ENCODE peak calls at places on chromosomes 4 and X, in six cellular contexts. One of them, this sample, is unnamed.

GRCh38 chrX:135086197-135086854 is 34.0 kb downstream of the ETDB start:
- DNase-seq in mesenchymal stem cell: peak; percentile 57
- DNase-seq in psoas muscle: no peak
- DNase-seq in heart right ventricle: no peak
- DNase-seq in upper lobe of left lung: no peak
- DNase-seq in fibroblast of the aortic adventitia: peak; percentile 77
- DNase-seq in this sample: peak; percentile 82

GRCh38 chrX:153381684-153382532 is 19.2 kb downstream of the PNMA6E start:
- DNase-seq in fibroblast of the aortic adventitia: peak; percentile 90
- DNase-seq in upper lobe of left lung: no peak
- DNase-seq in heart right ventricle: no peak
- DNase-seq in psoas muscle: no peak
- DNase-seq in mesenchymal stem cell: peak; percentile 90
- DNase-seq in this sample: no peak

GRCh38 chr4:8439168-8439567 is 1.4 kb downstream of the ACOX3 start:
- DNase-seq in fibroblast of the aortic adventitia: peak; percentile 9
- DNase-seq in heart right ventricle: no peak
- DNase-seq in upper lobe of left lung: no peak
- DNase-seq in psoas muscle: no peak
- DNase-seq in mesenchymal stem cell: peak; percentile 60
- DNase-seq in this sample: peak; percentile 54

GRCh38 chrX:152949114-152949513 is 44.8 kb downstream of the PNMA5 start:
- DNase-seq in psoas muscle: no peak
- DNase-seq in upper lobe of left lung: no peak
- DNase-seq in mesenchymal stem cell: no peak
- DNase-seq in heart right ventricle: no peak
- DNase-seq in fibroblast of the aortic adventitia: no peak
- DNase-seq in this sample: no peak

GRCh38 chr4:174423257-174423944 is 98.9 kb downstream of the HPGD start:
- DNase-seq in heart right ventricle: no peak
- DNase-seq in psoas muscle: peak; percentile 15
- DNase-seq in upper lobe of left lung: no peak
- DNase-seq in mesenchymal stem cell: peak; percentile 83
- DNase-seq in fibroblast of the aortic adventitia: peak; percentile 76
- DNase-seq in this sample: peak; percentile 99

GRCh38 chr4:48439988-48440387 is 43.2 kb upstream of the SLC10A4 start:
- DNase-seq in fibroblast of the aortic adventitia: peak; percentile 34
- DNase-seq in heart right ventricle: no peak
- DNase-seq in mesenchymal stem cell: no peak
- DNase-seq in upper lobe of left lung: no peak
- DNase-seq in psoas muscle: no peak
- DNase-seq in this sample: no peak

GRCh38 chr4:107120661-107121060 is 84.5 kb upstream of the DKK2 start:
- DNase-seq in psoas muscle: no peak
- DNase-seq in fibroblast of the aortic adventitia: no peak
- DNase-seq in mesenchymal stem cell: no peak
- DNase-seq in heart right ventricle: no peak
- DNase-seq in upper lobe of left lung: no peak
- DNase-seq in this sample: no peak

GRCh38 chrX:2474280-2474962 is 26.4 kb downstream of the DHRSX start:
- DNase-seq in mesenchymal stem cell: no peak
- DNase-seq in heart right ventricle: no peak
- DNase-seq in fibroblast of the aortic adventitia: no peak
- DNase-seq in psoas muscle: no peak
- DNase-seq in upper lobe of left lung: no peak
- DNase-seq in this sample: no peak

GRCh38 chr4:106063009-106063408 is 167.7 kb downstream of the NPNT start:
- DNase-seq in fibroblast of the aortic adventitia: peak; percentile 62
- DNase-seq in heart right ventricle: no peak
- DNase-seq in mesenchymal stem cell: no peak
- DNase-seq in psoas muscle: no peak
- DNase-seq in upper lobe of left lung: no peak
- DNase-seq in this sample: peak; percentile 24

GRCh38 chr4:71235321-71236206 is 103.3 kb upstream of the SLC4A4 start:
- DNase-seq in psoas muscle: no peak
- DNase-seq in mesenchymal stem cell: no peak
- DNase-seq in heart right ventricle: no peak
- DNase-seq in upper lobe of left lung: no peak
- DNase-seq in fibroblast of the aortic adventitia: no peak
- DNase-seq in this sample: no peak

GRCh38 chr4:38177792-38178665 is 217.8 kb downstream of the PTTG2 start:
- DNase-seq in upper lobe of left lung: peak; percentile 90
- DNase-seq in heart right ventricle: peak; percentile 78
- DNase-seq in psoas muscle: peak; percentile 77
- DNase-seq in mesenchymal stem cell: no peak
- DNase-seq in fibroblast of the aortic adventitia: peak; percentile 84
- DNase-seq in this sample: no peak

GRCh38 chrX:10156199-10157031 is at the start of gene CLCN4:
- DNase-seq in psoas muscle: peak; percentile 74
- DNase-seq in heart right ventricle: peak; percentile 71
- DNase-seq in upper lobe of left lung: peak; percentile 89
- DNase-seq in fibroblast of the aortic adventitia: peak; percentile 72
- DNase-seq in mesenchymal stem cell: peak; percentile 56
- DNase-seq in this sample: no peak

GRCh38 chr4:81032174-81032551 is 1.7 kb downstream of the BMP3 start:
- DNase-seq in fibroblast of the aortic adventitia: no peak
- DNase-seq in mesenchymal stem cell: no peak
- DNase-seq in upper lobe of left lung: no peak
- DNase-seq in heart right ventricle: no peak
- DNase-seq in psoas muscle: no peak
- DNase-seq in this sample: no peak

GRCh38 chr4:177127658-177128057 is 182.0 kb upstream of the NEIL3 start:
- DNase-seq in upper lobe of left lung: no peak
- DNase-seq in fibroblast of the aortic adventitia: no peak
- DNase-seq in heart right ventricle: no peak
- DNase-seq in psoas muscle: no peak
- DNase-seq in mesenchymal stem cell: no peak
- DNase-seq in this sample: peak; percentile 72

GRCh38 chr4:3636628-3637320 is 104.6 kb upstream of the LRPAP1 start:
- DNase-seq in fibroblast of the aortic adventitia: no peak
- DNase-seq in upper lobe of left lung: peak; percentile 20
- DNase-seq in psoas muscle: no peak
- DNase-seq in mesenchymal stem cell: no peak
- DNase-seq in heart right ventricle: no peak
- DNase-seq in this sample: no peak

GRCh38 chr4:14084598-14084997 is 457.1 kb upstream of the BOD1L1 start:
- DNase-seq in mesenchymal stem cell: no peak
- DNase-seq in heart right ventricle: no peak
- DNase-seq in psoas muscle: no peak
- DNase-seq in fibroblast of the aortic adventitia: no peak
- DNase-seq in upper lobe of left lung: no peak
- DNase-seq in this sample: no peak

GRCh38 chr4:110400071-110400470 is 75.9 kb upstream of the ENPEP start:
- DNase-seq in psoas muscle: no peak
- DNase-seq in upper lobe of left lung: no peak
- DNase-seq in mesenchymal stem cell: no peak
- DNase-seq in fibroblast of the aortic adventitia: no peak
- DNase-seq in heart right ventricle: no peak
- DNase-seq in this sample: no peak

GRCh38 chr4:2045518-2045951 is 13.6 kb upstream of the NAT8L start:
- DNase-seq in heart right ventricle: no peak
- DNase-seq in mesenchymal stem cell: no peak
- DNase-seq in psoas muscle: peak; percentile 54
- DNase-seq in upper lobe of left lung: no peak
- DNase-seq in fibroblast of the aortic adventitia: no peak
- DNase-seq in this sample: no peak

GRCh38 chr4:83128235-83128929 is 13.9 kb upstream of the PLAC8 start:
- DNase-seq in mesenchymal stem cell: peak; percentile 87
- DNase-seq in fibroblast of the aortic adventitia: peak; percentile 81
- DNase-seq in heart right ventricle: no peak
- DNase-seq in upper lobe of left lung: no peak
- DNase-seq in psoas muscle: no peak
- DNase-seq in this sample: peak; percentile 89

GRCh38 chr4:188110036-188110435 is 633 bp upstream of the TRIML2 start:
- DNase-seq in fibroblast of the aortic adventitia: no peak
- DNase-seq in heart right ventricle: no peak
- DNase-seq in psoas muscle: no peak
- DNase-seq in upper lobe of left lung: no peak
- DNase-seq in mesenchymal stem cell: no peak
- DNase-seq in this sample: no peak
- H3K4me3 ChIP-seq in fibroblast of the aortic adventitia: no peak overlapping the region
- H3K4me3 ChIP-seq in heart right ventricle: no peak overlapping the region
- H3K4me3 ChIP-seq in psoas muscle: no peak overlapping the region
- H3K4me3 ChIP-seq in upper lobe of left lung: no peak overlapping the region
- H3K4me3 ChIP-seq in mesenchymal stem cell: no peak overlapping the region
- H3K4me3 ChIP-seq in this sample: no peak overlapping the region

GRCh38 chr4:153267013-153267412 is 62.8 kb downstream of the TRIM2 start:
- DNase-seq in upper lobe of left lung: no peak
- DNase-seq in psoas muscle: no peak
- DNase-seq in heart right ventricle: no peak
- DNase-seq in mesenchymal stem cell: peak; percentile 82
- DNase-seq in fibroblast of the aortic adventitia: no peak
- DNase-seq in this sample: no peak

GRCh38 chr4:153267915-153268694 is 63.9 kb downstream of the TRIM2 start:
- DNase-seq in fibroblast of the aortic adventitia: no peak
- DNase-seq in upper lobe of left lung: no peak
- DNase-seq in heart right ventricle: no peak
- DNase-seq in psoas muscle: no peak
- DNase-seq in mesenchymal stem cell: no peak
- DNase-seq in this sample: no peak

GRCh38 chr4:153270361-153270760 is 66.1 kb downstream of the TRIM2 start:
- DNase-seq in fibroblast of the aortic adventitia: no peak
- DNase-seq in upper lobe of left lung: no peak
- DNase-seq in heart right ventricle: no peak
- DNase-seq in mesenchymal stem cell: no peak
- DNase-seq in psoas muscle: no peak
- DNase-seq in this sample: no peak

GRCh38 chr4:153271820-153272219 is 67.6 kb downstream of the TRIM2 start:
- DNase-seq in heart right ventricle: no peak
- DNase-seq in psoas muscle: no peak
- DNase-seq in upper lobe of left lung: no peak
- DNase-seq in fibroblast of the aortic adventitia: no peak
- DNase-seq in mesenchymal stem cell: no peak
- DNase-seq in this sample: no peak

DNA sequence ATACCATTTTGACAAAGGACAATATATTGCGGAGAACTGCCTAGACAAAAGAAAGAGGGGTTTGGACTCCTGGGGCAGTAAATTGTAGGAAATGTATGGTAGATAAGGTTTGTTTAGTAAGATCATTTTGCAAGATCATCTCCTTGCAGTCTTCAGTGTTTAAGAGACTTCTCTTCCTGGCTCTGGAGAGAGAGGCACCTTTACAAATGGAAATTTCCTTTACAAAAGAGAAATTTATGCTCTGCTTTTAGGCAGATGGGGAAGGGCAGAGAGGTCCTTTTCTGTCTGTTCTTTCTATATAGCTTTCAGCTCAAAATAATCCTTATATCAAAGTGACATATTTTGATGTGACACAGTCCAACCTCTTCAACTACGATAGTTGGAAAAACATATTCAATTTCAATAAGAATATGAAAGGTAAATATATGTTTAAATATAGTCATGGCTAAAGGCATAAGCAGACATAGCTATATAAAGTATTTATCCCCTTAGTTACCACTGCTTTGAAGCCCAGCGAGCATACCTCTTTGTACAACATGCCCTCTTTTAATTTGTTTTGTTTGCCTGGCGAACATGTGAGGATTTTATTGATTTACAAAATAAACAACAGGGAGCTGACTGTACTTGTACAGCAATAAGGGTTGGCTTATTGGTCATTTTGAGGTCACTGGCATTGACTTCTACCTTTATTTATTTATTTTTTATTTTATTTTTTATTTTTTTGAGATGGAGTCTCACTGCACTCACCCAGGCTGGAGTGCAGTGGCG is 65.2 kb downstream of the TRIM2 start:
- DNase-seq in mesenchymal stem cell: no peak
- DNase-seq in fibroblast of the aortic adventitia: no peak
- DNase-seq in psoas muscle: no peak
- DNase-seq in heart right ventricle: no peak
- DNase-seq in upper lobe of left lung: no peak
- DNase-seq in this sample: no peak
- H3K4me3 ChIP-seq in mesenchymal stem cell: no peak overlapping the region
- H3K4me3 ChIP-seq in fibroblast of the aortic adventitia: no peak overlapping the region
- H3K4me3 ChIP-seq in psoas muscle: no peak overlapping the region
- H3K4me3 ChIP-seq in heart right ventricle: no peak overlapping the region
- H3K4me3 ChIP-seq in upper lobe of left lung: no peak overlapping the region
- H3K4me3 ChIP-seq in this sample: no peak overlapping the region

DNA sequence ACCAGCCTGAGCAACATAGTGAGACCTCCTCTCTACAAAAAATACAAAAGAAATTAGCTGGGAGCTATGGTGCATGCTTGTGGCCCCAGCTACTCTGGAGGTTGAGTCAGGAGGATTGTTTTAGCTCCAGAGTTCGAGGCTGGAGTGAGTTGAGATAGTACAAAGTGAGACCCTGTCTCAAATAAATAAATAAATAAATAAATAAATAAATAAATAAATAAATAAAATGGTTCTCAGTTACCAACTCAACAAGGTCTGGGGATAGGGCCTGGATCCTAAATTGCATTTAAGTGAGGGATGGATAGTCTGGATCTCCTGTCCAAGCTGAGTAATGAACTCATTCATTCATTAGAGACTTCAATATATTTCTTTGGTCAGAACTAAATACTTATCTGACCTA is 115.7 kb upstream of the IL1RAPL2 start:
- DNase-seq in heart right ventricle: no peak
- DNase-seq in mesenchymal stem cell: no peak
- DNase-seq in fibroblast of the aortic adventitia: no peak
- DNase-seq in upper lobe of left lung: no peak
- DNase-seq in psoas muscle: no peak
- DNase-seq in this sample: no peak
- H3K4me3 ChIP-seq in heart right ventricle: no peak overlapping the region
- H3K4me3 ChIP-seq in mesenchymal stem cell: no peak overlapping the region
- H3K4me3 ChIP-seq in fibroblast of the aortic adventitia: no peak overlapping the region
- H3K4me3 ChIP-seq in upper lobe of left lung: no peak overlapping the region
- H3K4me3 ChIP-seq in psoas muscle: no peak overlapping the region
- H3K4me3 ChIP-seq in this sample: no peak overlapping the region

GRCh38 chr4:186033027-186033426 is 35.9 kb upstream of the TLR3 start:
- DNase-seq in mesenchymal stem cell: no peak
- DNase-seq in heart right ventricle: no peak
- DNase-seq in upper lobe of left lung: no peak
- DNase-seq in psoas muscle: no peak
- DNase-seq in fibroblast of the aortic adventitia: no peak
- DNase-seq in this sample: no peak

GRCh38 chr4:186039697-186040096 is 29.3 kb upstream of the TLR3 start:
- DNase-seq in mesenchymal stem cell: no peak
- DNase-seq in upper lobe of left lung: peak; percentile 21
- DNase-seq in heart right ventricle: no peak
- DNase-seq in psoas muscle: no peak
- DNase-seq in fibroblast of the aortic adventitia: peak; percentile 26
- DNase-seq in this sample: no peak

GRCh38 chr4:186037692-186038658 is 31.0 kb upstream of the TLR3 start:
- DNase-seq in upper lobe of left lung: no peak
- DNase-seq in psoas muscle: no peak
- DNase-seq in mesenchymal stem cell: peak; percentile 73
- DNase-seq in heart right ventricle: no peak
- DNase-seq in fibroblast of the aortic adventitia: peak; percentile 93
- DNase-seq in this sample: peak; percentile 79

GRCh38 chr4:186040316-186040715 is 28.6 kb upstream of the TLR3 start:
- DNase-seq in heart right ventricle: no peak
- DNase-seq in psoas muscle: no peak
- DNase-seq in upper lobe of left lung: no peak
- DNase-seq in mesenchymal stem cell: no peak
- DNase-seq in fibroblast of the aortic adventitia: no peak
- DNase-seq in this sample: no peak

DNA sequence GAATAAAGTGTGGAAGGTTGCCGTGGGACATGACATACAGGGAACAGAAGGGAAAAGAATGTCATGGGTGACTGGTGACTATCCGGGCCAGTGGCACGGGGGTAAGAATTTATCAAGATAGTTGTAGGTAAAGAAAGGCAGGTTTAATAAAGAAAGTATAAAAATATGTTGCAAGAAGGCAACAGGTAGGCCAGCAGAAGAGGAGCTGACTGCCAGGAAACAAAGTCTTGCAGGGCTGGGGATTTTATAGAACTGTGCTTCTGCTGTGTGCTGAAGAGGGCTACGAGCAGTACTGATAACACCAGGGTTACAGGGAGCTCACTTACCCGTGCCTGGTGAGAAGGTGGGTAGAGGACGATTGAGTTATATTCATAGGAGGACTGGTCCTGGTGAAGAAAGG is 31.8 kb upstream of the TLR3 start:
- DNase-seq in mesenchymal stem cell: no peak
- DNase-seq in heart right ventricle: no peak
- DNase-seq in upper lobe of left lung: no peak
- DNase-seq in psoas muscle: no peak
- DNase-seq in fibroblast of the aortic adventitia: no peak
- DNase-seq in this sample: no peak
- H3K4me3 ChIP-seq in mesenchymal stem cell: no peak overlapping the region
- H3K4me3 ChIP-seq in heart right ventricle: no peak overlapping the region
- H3K4me3 ChIP-seq in upper lobe of left lung: no peak overlapping the region
- H3K4me3 ChIP-seq in psoas muscle: no peak overlapping the region
- H3K4me3 ChIP-seq in fibroblast of the aortic adventitia: no peak overlapping the region
- H3K4me3 ChIP-seq in this sample: no peak overlapping the region

This sample was measured in bronchial epithelial cell.